ENCODE peak calls at places on chromosomes 16 and 17, in six cellular contexts. One of them, this sample, is unnamed.

GRCh38 chr17:56185491-56185890 is 32.2 kb downstream of the ANKFN1 start:
- DNase-seq in tibial artery: no peak
- DNase-seq in A549: no peak
- DNase-seq in cardiac muscle cell: no peak
- DNase-seq in AG04450: no peak
- DNase-seq in dorsolateral prefrontal cortex: no peak
- DNase-seq in this sample: no peak

GRCh38 chr16:72221216-72221995 is 49.5 kb upstream of the PMFBP1 start:
- DNase-seq in tibial artery: no peak
- DNase-seq in A549: no peak
- DNase-seq in cardiac muscle cell: no peak
- DNase-seq in AG04450: no peak
- DNase-seq in dorsolateral prefrontal cortex: no peak
- DNase-seq in this sample: no peak

GRCh38 chr17:27577884-27578717 is 52.9 kb upstream of the LGALS9 start:
- DNase-seq in tibial artery: no peak
- DNase-seq in A549: no peak
- DNase-seq in cardiac muscle cell: peak
- DNase-seq in AG04450: no peak
- DNase-seq in dorsolateral prefrontal cortex: no peak
- DNase-seq in this sample: no peak

GRCh38 chr16:84700518-84701277 is 898 bp downstream of the USP10 start:
- DNase-seq in tibial artery: no peak
- DNase-seq in A549: peak
- DNase-seq in cardiac muscle cell: peak
- DNase-seq in AG04450: no peak
- DNase-seq in dorsolateral prefrontal cortex: peak
- DNase-seq in this sample: no peak

GRCh38 chr17:55023626-55024025 is 55.1 kb downstream of the STXBP4 start:
- DNase-seq in tibial artery: no peak
- DNase-seq in A549: no peak
- DNase-seq in cardiac muscle cell: no peak
- DNase-seq in AG04450: no peak
- DNase-seq in dorsolateral prefrontal cortex: no peak
- DNase-seq in this sample: no peak

GRCh38 chr17:82862758-82863645 is 23.2 kb upstream of the ZNF750 start:
- DNase-seq in tibial artery: no peak
- DNase-seq in A549: no peak
- DNase-seq in cardiac muscle cell: no peak
- DNase-seq in AG04450: no peak
- DNase-seq in dorsolateral prefrontal cortex: no peak
- DNase-seq in this sample: no peak

GRCh38 chr17:74924250-74924948 is at the start of gene OTOP2:
- DNase-seq in tibial artery: peak
- DNase-seq in A549: no peak
- DNase-seq in cardiac muscle cell: no peak
- DNase-seq in AG04450: no peak
- DNase-seq in dorsolateral prefrontal cortex: no peak
- DNase-seq in this sample: no peak

GRCh38 chr17:80872999-80873951 is 118.4 kb upstream of the CHMP6 start:
- DNase-seq in tibial artery: no peak
- DNase-seq in A549: peak
- DNase-seq in cardiac muscle cell: no peak
- DNase-seq in AG04450: no peak
- DNase-seq in dorsolateral prefrontal cortex: no peak
- DNase-seq in this sample: peak

GRCh38 chr16:48617711-48618148 is 7.8 kb upstream of the N4BP1 start:
- DNase-seq in tibial artery: no peak
- DNase-seq in A549: no peak
- DNase-seq in cardiac muscle cell: peak
- DNase-seq in AG04450: no peak
- DNase-seq in dorsolateral prefrontal cortex: peak
- DNase-seq in this sample: peak

GRCh38 chr17:30970757-30971567 is at the start of gene RNF135:
- DNase-seq in tibial artery: peak
- DNase-seq in A549: peak
- DNase-seq in cardiac muscle cell: peak
- DNase-seq in AG04450: peak
- DNase-seq in dorsolateral prefrontal cortex: peak
- DNase-seq in this sample: peak

GRCh38 chr16:81866820-81867440 is 87.8 kb downstream of the PLCG2 start:
- DNase-seq in tibial artery: peak
- DNase-seq in A549: no peak
- DNase-seq in cardiac muscle cell: no peak
- DNase-seq in AG04450: no peak
- DNase-seq in dorsolateral prefrontal cortex: no peak
- DNase-seq in this sample: no peak

GRCh38 chr16:2473425-2473926 is 1.5 kb upstream of the TBC1D24 start:
- DNase-seq in tibial artery: no peak
- DNase-seq in A549: no peak
- DNase-seq in cardiac muscle cell: no peak
- DNase-seq in AG04450: no peak
- DNase-seq in dorsolateral prefrontal cortex: no peak
- DNase-seq in this sample: no peak

GRCh38 chr16:3149630-3150345 is 15.0 kb downstream of the ZNF213 start:
- DNase-seq in tibial artery: peak
- DNase-seq in A549: peak
- DNase-seq in cardiac muscle cell: peak
- DNase-seq in AG04450: no peak
- DNase-seq in dorsolateral prefrontal cortex: peak
- DNase-seq in this sample: peak

GRCh38 chr17:77332981-77333685 is 192.4 kb downstream of the SEC14L1 start:
- DNase-seq in tibial artery: no peak
- DNase-seq in A549: no peak
- DNase-seq in cardiac muscle cell: no peak
- DNase-seq in AG04450: no peak
- DNase-seq in dorsolateral prefrontal cortex: peak
- DNase-seq in this sample: no peak

GRCh38 chr16:19861811-19862327 is 22.8 kb downstream of the GPRC5B start:
- DNase-seq in tibial artery: no peak
- DNase-seq in A549: no peak
- DNase-seq in cardiac muscle cell: no peak
- DNase-seq in AG04450: no peak
- DNase-seq in dorsolateral prefrontal cortex: peak
- DNase-seq in this sample: peak
- H3K27ac ChIP-seq in tibial artery: no peak
- H3K27ac ChIP-seq in A549: no peak
- H3K27ac ChIP-seq in cardiac muscle cell: no peak
- H3K27ac ChIP-seq in AG04450: no peak
- H3K27ac ChIP-seq in dorsolateral prefrontal cortex: peak
- H3K27ac ChIP-seq in this sample: peak

GRCh38 chr16:67748791-67749282 is 29.7 kb upstream of the GFOD2 start:
- DNase-seq in tibial artery: no peak
- DNase-seq in A549: no peak
- DNase-seq in cardiac muscle cell: no peak
- DNase-seq in AG04450: no peak
- DNase-seq in dorsolateral prefrontal cortex: no peak
- DNase-seq in this sample: no peak

GRCh38 chr16:67750466-67750865 is 31.4 kb upstream of the GFOD2 start:
- DNase-seq in tibial artery: no peak
- DNase-seq in A549: no peak
- DNase-seq in cardiac muscle cell: no peak
- DNase-seq in AG04450: no peak
- DNase-seq in dorsolateral prefrontal cortex: no peak
- DNase-seq in this sample: no peak

GRCh38 chr16:67752641-67753040 is 33.5 kb upstream of the GFOD2 start:
- DNase-seq in tibial artery: no peak
- DNase-seq in A549: no peak
- DNase-seq in cardiac muscle cell: no peak
- DNase-seq in AG04450: no peak
- DNase-seq in dorsolateral prefrontal cortex: no peak
- DNase-seq in this sample: no peak

DNA sequence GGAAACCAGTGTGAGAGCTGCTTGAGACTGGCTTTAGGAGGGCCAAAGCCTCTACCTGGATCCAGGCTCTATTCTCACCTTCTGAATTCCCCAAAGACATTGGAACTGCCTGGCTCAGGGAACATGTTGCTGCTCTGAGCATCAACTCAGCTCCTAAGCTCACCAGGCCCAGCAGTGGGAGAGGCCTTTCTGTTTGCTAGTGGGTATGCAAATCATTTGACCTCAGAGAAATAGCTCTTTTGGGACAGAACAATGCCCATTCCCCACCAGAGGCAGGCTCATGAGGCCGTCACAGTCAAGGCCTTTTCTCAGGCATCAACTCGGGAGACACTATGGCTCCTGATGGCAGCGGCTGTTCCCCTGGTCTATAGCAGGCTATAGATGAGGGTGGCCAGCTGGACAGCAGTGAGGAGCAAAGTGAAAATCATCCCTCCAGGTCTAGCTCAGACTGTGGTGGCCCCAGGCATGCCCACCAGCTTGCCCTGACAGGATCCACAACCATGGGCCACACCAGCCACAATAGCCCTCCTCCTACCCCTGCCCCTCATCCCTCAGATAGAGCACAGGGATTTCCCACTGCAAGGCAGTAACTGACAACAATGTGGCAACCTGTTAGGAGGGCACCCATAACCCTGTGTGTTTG is 30.4 kb upstream of the GFOD2 start:
- DNase-seq in tibial artery: no peak
- DNase-seq in A549: no peak
- DNase-seq in cardiac muscle cell: no peak
- DNase-seq in AG04450: no peak
- DNase-seq in dorsolateral prefrontal cortex: no peak
- DNase-seq in this sample: no peak
- H3K27ac ChIP-seq in tibial artery: no peak
- H3K27ac ChIP-seq in A549: no peak
- H3K27ac ChIP-seq in cardiac muscle cell: no peak
- H3K27ac ChIP-seq in AG04450: no peak
- H3K27ac ChIP-seq in dorsolateral prefrontal cortex: no peak
- H3K27ac ChIP-seq in this sample: no peak

DNA sequence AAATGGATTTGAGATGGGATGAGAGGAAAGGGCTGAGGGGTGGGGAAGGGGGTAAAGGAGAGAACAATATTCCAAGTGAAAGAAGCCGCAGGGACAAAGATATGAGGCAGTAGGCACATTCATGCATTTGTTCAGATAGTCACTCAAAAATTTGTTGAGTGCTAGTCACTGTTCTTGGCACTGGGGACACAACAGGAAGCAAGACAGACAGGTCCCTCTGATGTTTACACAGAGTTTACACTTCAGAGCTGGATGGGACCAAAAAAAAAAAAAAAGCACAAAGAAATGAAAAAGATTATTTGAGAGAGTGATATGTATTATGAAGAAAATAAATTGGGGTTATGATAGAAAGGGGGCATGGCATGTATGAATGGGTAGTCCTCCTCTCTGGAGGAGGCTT is 3.6 kb upstream of the YPEL2 start:
- DNase-seq in tibial artery: no peak
- DNase-seq in A549: peak
- DNase-seq in cardiac muscle cell: no peak
- DNase-seq in AG04450: no peak
- DNase-seq in dorsolateral prefrontal cortex: no peak
- DNase-seq in this sample: no peak
- H3K27ac ChIP-seq in tibial artery: peak
- H3K27ac ChIP-seq in A549: peak
- H3K27ac ChIP-seq in cardiac muscle cell: no peak
- H3K27ac ChIP-seq in AG04450: no peak
- H3K27ac ChIP-seq in dorsolateral prefrontal cortex: peak
- H3K27ac ChIP-seq in this sample: no peak

DNA sequence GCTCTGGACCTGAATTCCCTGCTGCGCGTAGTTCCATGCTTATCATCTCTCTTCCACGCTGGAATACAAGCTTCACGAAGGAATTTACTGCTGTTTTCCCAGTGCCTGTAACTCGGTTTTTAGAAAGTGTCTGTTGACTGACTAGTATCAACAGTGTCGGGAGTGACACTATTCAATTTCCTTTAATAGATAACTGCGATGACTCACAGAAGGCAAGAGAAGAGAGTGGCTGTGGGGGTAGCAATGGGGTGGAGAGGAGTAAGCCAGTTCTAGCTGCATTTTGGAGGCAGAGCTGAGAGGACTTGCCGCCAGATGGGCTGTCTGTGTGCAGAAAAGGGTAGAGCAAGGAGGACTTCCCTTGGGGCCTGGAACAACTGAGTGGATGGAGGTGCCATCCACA is 25.2 kb downstream of the B4GALNT2 start:
- DNase-seq in tibial artery: no peak
- DNase-seq in A549: peak
- DNase-seq in cardiac muscle cell: no peak
- DNase-seq in AG04450: no peak
- DNase-seq in dorsolateral prefrontal cortex: no peak
- DNase-seq in this sample: peak
- H3K27ac ChIP-seq in tibial artery: no peak
- H3K27ac ChIP-seq in A549: no peak
- H3K27ac ChIP-seq in cardiac muscle cell: no peak
- H3K27ac ChIP-seq in AG04450: no peak
- H3K27ac ChIP-seq in dorsolateral prefrontal cortex: no peak
- H3K27ac ChIP-seq in this sample: no peak

DNA sequence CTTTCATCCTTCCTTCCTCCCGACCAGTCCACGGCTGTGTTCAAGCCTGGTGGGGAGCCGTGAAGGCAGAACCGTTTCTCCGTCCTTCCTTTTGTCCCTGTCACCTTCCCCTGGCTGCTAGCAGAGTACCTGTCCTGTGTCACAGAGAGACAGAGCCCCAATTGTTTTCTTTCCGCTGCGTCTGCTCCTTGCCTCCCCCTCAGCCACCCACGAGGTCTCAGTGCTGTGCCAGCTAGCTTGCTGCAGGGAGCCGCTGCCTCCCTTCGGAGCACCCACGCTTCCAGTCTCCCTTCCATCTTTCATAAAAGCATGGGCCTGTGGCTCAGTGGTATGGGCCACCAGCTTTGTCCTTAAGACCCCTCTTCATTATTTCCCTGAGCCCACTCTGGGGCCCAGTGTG is 62.2 kb downstream of the MPRIP start:
- DNase-seq in tibial artery: no peak
- DNase-seq in A549: no peak
- DNase-seq in cardiac muscle cell: no peak
- DNase-seq in AG04450: no peak
- DNase-seq in dorsolateral prefrontal cortex: peak
- DNase-seq in this sample: no peak
- H3K27ac ChIP-seq in tibial artery: peak
- H3K27ac ChIP-seq in A549: no peak
- H3K27ac ChIP-seq in cardiac muscle cell: peak
- H3K27ac ChIP-seq in AG04450: no peak
- H3K27ac ChIP-seq in dorsolateral prefrontal cortex: peak
- H3K27ac ChIP-seq in this sample: peak

GRCh38 chr17:73123606-73124320 is 31.3 kb upstream of the SLC39A11 start:
- DNase-seq in tibial artery: no peak
- DNase-seq in A549: no peak
- DNase-seq in cardiac muscle cell: no peak
- DNase-seq in AG04450: no peak
- DNase-seq in dorsolateral prefrontal cortex: no peak
- DNase-seq in this sample: no peak
- H3K27ac ChIP-seq in tibial artery: no peak
- H3K27ac ChIP-seq in A549: no peak
- H3K27ac ChIP-seq in cardiac muscle cell: no peak
- H3K27ac ChIP-seq in AG04450: peak
- H3K27ac ChIP-seq in dorsolateral prefrontal cortex: no peak
- H3K27ac ChIP-seq in this sample: no peak

DNA sequence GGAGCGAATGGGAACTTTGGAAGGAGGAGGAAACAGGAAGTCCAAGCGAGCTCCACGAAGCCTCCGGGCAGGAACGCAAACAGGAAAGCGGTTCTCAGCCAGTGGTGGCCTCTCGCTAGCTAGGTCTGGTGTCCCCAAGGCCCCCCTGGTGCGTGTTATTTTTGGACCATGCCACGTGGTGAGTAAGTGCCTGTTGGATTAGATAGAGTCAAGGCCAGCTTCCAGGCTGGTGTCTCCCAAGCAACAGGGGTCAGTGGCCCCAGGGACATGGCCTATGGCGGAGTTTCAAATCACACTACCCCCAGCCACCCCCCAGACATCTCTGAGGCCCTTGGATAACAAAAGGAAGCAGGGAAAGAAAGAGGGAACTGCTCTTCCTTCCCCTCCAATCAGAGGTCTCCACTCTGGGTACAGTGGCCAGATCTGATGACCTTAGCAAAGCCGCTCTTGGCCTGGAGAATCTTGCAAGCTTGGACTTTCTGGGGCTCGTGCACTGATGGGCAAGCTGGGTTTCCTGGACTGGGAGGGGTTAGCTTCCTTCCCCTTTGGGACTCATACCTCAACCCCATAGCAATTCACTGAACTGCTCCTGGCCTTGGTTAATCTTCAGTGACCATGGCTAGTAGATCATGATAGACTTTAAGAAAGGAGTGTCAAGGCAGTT is 58.2 kb downstream of the MAF start:
- DNase-seq in tibial artery: peak
- DNase-seq in A549: no peak
- DNase-seq in cardiac muscle cell: no peak
- DNase-seq in AG04450: no peak
- DNase-seq in dorsolateral prefrontal cortex: no peak
- DNase-seq in this sample: peak
- H3K27ac ChIP-seq in tibial artery: no peak
- H3K27ac ChIP-seq in A549: no peak
- H3K27ac ChIP-seq in cardiac muscle cell: no peak
- H3K27ac ChIP-seq in AG04450: no peak
- H3K27ac ChIP-seq in dorsolateral prefrontal cortex: no peak
- H3K27ac ChIP-seq in this sample: no peak